ENCODE peak calls at places on chromosomes 11 and 22, in six cellular contexts. I, V, L, F, D and B are unnamed samples.

GRCh38 chr11:128478305-128478704 is 109.1 kb downstream of the ETS1 start:
- DNase-seq in I (no peak), V (no peak), L (no peak), F (no peak), D (no peak), B (no peak)

GRCh38 chr22:26579331-26579886 is 10.5 kb downstream of the TPST2 start:
- DNase-seq in I (no peak), V (no peak), L (no peak), F (no peak), D (no peak), B (no peak)

GRCh38 chr11:31817621-31818493 is 6.7 kb upstream of the PAX6 start:
- DNase-seq in I (no peak), V (no peak), L (no peak), F (peak), D (peak), B (peak)

GRCh38 chr11:61041755-61042518 is 60.4 kb upstream of the CD5 start:
- DNase-seq in I (no peak), V (peak), L (no peak), F (peak), D (no peak), B (peak)

GRCh38 chr11:95074806-95075563 is 8.3 kb downstream of the SRSF8 start:
- DNase-seq in I (no peak), V (peak), L (no peak), F (peak), D (no peak), B (no peak)

GRCh38 chr11:125948278-125949051 is 2.6 kb downstream of the VSIG10L2 start:
- DNase-seq in I (no peak), V (no peak), L (no peak), F (no peak), D (no peak), B (no peak)

GRCh38 chr11:10309163-10310093 is 4.6 kb downstream of the ADM start:
- DNase-seq in I (peak), V (peak), L (peak), F (peak), D (no peak), B (no peak)

GRCh38 chr22:39699631-39700348 is 129.2 kb downstream of the CACNA1I start:
- DNase-seq in I (no peak), V (no peak), L (no peak), F (no peak), D (no peak), B (no peak)

GRCh38 chr11:29018631-29019030 is 910.4 kb downstream of the METTL15 start:
- DNase-seq in I (peak), V (peak), L (peak), F (no peak), D (no peak), B (no peak)

GRCh38 chr11:32008879-32009548 is 81.9 kb upstream of the RCN1 start:
- DNase-seq in I (no peak), V (no peak), L (no peak), F (no peak), D (no peak), B (no peak)

GRCh38 chr11:34926101-34926830 is 9.8 kb downstream of the PDHX start:
- DNase-seq in I (peak), V (peak), L (peak), F (no peak), D (peak), B (no peak)

GRCh38 chr11:205221-206001 is 1.8 kb downstream of the BET1L start:
- DNase-seq in I (no peak), V (no peak), L (no peak), F (peak), D (no peak), B (no peak)

GRCh38 chr11:128893578-128894295 is 2.6 kb downstream of the KCNJ5 start:
- DNase-seq in I (no peak), V (no peak), L (no peak), F (no peak), D (no peak), B (no peak)

GRCh38 chr11:134510171-134510570 is 98.1 kb upstream of the B3GAT1 start:
- DNase-seq in I (no peak), V (no peak), L (no peak), F (peak), D (no peak), B (no peak)

GRCh38 chr11:3635641-3636375 is 6.0 kb downstream of the ART5 start:
- DNase-seq in I (no peak), V (no peak), L (no peak), F (no peak), D (no peak), B (no peak)

GRCh38 chr22:38831166-38831945 is 12.5 kb downstream of the NPTXR start:
- DNase-seq in I (peak), V (no peak), L (no peak), F (no peak), D (no peak), B (peak)

GRCh38 chr11:87529486-87529885 is 491.8 kb downstream of the TMEM135 start:
- DNase-seq in I (peak), V (no peak), L (peak), F (no peak), D (no peak), B (no peak)

GRCh38 chr11:113376156-113376555 is 11.4 kb upstream of the ANKK1 start:
- DNase-seq in I (peak), V (no peak), L (no peak), F (no peak), D (no peak), B (no peak)

GRCh38 chr22:50081426-50082196 is 3.6 kb downstream of the MLC1 start:
- DNase-seq in I (no peak), V (no peak), L (no peak), F (no peak), D (peak), B (no peak)

GRCh38 chr11:58575377-58576020 is at the start of gene LPXN:
- DNase-seq in I (peak), V (peak), L (no peak), F (no peak), D (no peak), B (no peak)

GRCh38 chr11:121466063-121466794 is 13.5 kb upstream of the SORL1-AS1 start:
- DNase-seq in I (peak), V (no peak), L (peak), F (peak), D (peak), B (peak)

GRCh38 chr11:71343828-71344400 is 91.5 kb upstream of the SHANK2 start:
- DNase-seq in I (no peak), V (no peak), L (no peak), F (peak), D (no peak), B (no peak)

GRCh38 chr11:71341596-71341995 is 89.2 kb upstream of the SHANK2 start:
- DNase-seq in I (no peak), V (no peak), L (no peak), F (no peak), D (no peak), B (no peak)

GRCh38 chr11:71342116-71342515 is 89.7 kb upstream of the SHANK2 start:
- DNase-seq in I (peak), V (no peak), L (no peak), F (no peak), D (no peak), B (no peak)

GRCh38 chr11:71341173-71341572 is 88.8 kb upstream of the SHANK2 start:
- DNase-seq in I (no peak), V (no peak), L (no peak), F (no peak), D (no peak), B (no peak)

DNA sequence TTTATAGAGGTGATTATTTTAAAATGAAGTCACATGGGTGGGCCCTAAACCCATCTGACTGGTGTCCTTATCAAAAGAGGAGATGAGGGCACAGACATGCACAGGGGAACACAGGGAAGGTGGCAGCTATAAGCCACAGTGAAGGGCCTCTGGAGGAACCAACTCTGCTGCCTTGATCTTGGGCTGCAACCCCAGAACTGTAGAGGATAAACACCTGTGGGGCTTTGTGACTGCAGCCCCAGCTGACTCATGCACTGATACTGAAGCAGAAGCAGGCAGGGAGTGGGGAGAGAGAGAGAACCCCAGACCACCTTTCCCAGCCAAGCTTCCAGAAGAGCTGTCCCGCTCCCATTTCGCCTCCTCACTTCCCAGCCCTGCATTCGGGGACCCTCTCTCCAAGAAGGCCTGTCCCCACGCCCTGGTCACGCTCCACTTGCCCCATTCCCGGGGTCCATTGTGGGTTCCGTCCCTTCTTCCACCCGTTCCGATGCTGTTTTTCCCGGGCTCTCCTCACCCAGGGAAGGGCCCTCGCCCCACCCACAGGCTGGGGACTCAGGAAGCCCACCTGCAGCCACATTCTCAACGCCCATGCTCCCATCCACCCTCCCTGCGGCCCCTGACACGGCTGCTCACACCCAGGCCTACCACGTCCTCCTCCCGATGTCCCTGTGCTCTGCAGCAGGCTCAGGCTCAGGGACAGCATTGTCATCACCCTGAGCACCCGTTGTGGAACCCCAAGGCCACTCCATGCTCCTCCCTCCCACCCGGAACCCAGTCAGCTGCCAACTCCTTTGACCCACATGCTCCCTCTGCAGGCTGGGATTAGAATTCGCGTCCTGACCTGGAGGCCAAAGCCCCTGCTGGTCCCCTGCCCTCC is 90.8 kb upstream of the SHANK2 start:
- DNase-seq in I (peak), V (no peak), L (no peak), F (peak), D (peak), B (peak)
- TF ChIP-seq CTCF in I (peak), V (no peak), L (peak), F (peak), D (no peak), B (peak)

GRCh38 chr22:37176464-37177061 is 11.5 kb downstream of the C1QTNF6 start:
- DNase-seq in I (peak), V (peak), L (peak), F (peak), D (peak), B (peak)
- TF ChIP-seq CTCF in I (no peak), V (no peak), L (no peak), F (no peak), D (no peak), B (no peak)

GRCh38 chr11:68727783-68728182 is 23.5 kb downstream of the TESMIN start:
- DNase-seq in I (peak), V (peak), L (no peak), F (no peak), D (no peak), B (no peak)
- TF ChIP-seq CTCF in I (peak), V (no peak), L (no peak), F (peak), D (no peak), B (no peak)

GRCh38 chr11:43687120-43687791 is 6.7 kb downstream of the HSD17B12 start:
- DNase-seq in I (peak), V (peak), L (no peak), F (peak), D (no peak), B (no peak)
- TF ChIP-seq CTCF in I (no peak), V (no peak), L (no peak), F (no peak), D (no peak), B (no peak)

DNA sequence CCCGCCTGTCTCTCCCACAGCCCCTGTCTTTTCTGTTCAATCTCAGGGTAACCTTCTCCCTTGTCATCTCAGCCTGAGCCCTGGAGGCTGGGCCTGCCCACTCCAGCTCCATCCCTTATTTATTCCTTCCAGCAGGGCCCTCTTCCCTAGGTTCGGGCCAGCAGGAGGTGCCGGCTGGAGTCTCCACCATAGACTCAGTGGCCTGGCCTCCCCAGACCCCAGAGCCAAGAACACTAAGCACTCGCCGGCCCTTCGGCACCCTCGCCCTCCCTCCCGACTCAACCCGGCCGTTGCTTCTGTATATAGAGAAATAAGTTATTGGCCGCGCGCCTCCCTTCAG is 1.4 kb upstream of the RAB1B start:
- DNase-seq in I (no peak), V (no peak), L (no peak), F (no peak), D (no peak), B (no peak)
- TF ChIP-seq CTCF in I (no peak), V (no peak), L (peak), F (no peak), D (peak), B (no peak)

GRCh38 chr11:64850979-64851567 is 6.6 kb upstream of the CDC42BPG start:
- DNase-seq in I (no peak), V (no peak), L (no peak), F (peak), D (no peak), B (no peak)
- TF ChIP-seq CTCF in I (no peak), V (no peak), L (no peak), F (no peak), D (no peak), B (no peak)

GRCh38 chr11:9137293-9138132 is 46.1 kb upstream of the SCUBE2 start:
- DNase-seq in I (peak), V (peak), L (peak), F (peak), D (peak), B (peak)
- TF ChIP-seq CTCF in I (peak), V (peak), L (peak), F (peak), D (peak), B (peak)

GRCh38 chr11:36053901-36054300 is 110.0 kb downstream of the LDLRAD3 start:
- DNase-seq in I (no peak), V (no peak), L (no peak), F (no peak), D (no peak), B (no peak)
- TF ChIP-seq CTCF in I (no peak), V (no peak), L (no peak), F (no peak), D (no peak), B (peak)

DNA sequence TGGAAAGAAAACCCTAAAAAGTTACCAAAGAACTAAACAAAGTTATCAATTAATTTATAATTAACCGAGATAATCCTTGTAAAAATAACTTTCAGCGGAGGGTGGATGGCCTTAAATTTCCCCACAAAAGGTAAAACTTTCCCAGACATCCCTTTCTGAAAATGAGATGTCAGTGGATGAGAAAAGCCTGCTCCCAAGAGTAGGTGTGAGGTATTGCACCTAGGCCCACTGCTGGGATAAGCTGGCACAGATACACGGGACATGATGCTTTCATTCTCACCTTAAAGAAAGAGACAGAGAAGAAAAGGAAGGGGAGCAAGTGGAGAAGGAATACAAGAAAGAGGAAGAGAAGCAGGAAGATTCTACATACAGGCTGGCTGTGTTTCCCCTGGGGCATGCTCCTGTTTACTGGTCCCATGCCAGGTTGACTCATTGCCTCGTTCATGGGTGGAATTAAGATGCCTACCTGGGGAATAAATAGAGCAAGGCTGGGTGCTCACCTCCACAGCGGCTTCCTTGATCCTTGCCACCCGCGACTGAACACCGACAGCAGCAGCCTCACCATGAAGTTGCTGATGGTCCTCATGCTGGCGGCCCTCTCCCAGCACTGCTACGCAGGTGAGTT is at the start of gene SCGB2A2:
- DNase-seq in I (no peak), V (no peak), L (no peak), F (no peak), D (no peak), B (no peak)
- TF ChIP-seq CTCF in I (no peak), V (peak), L (peak), F (peak), D (peak), B (no peak)